ENCODE peak calls at places on chromosomes 11 and 22, in four cellular contexts. One of them, this sample, is unnamed.
A peak's percentile ranks its signal among the peaks of the same experiment; 100 is the strongest.

GRCh38 chr22:19705181-19705934 is 8.9 kb upstream of the SEPTIN5 start:
- DNase-seq in H1: peak; percentile 90
- DNase-seq in K562: peak; percentile 43
- DNase-seq in SK-N-SH: no peak
- DNase-seq in this sample: no peak

GRCh38 chr11:4140067-4140636 is 45.6 kb downstream of the RRM1 start:
- DNase-seq in H1: no peak
- DNase-seq in K562: no peak
- DNase-seq in SK-N-SH: no peak
- DNase-seq in this sample: no peak

GRCh38 chr11:115256326-115257197 is 247.7 kb downstream of the CADM1 start:
- DNase-seq in SK-N-SH: peak; percentile 22
- DNase-seq in H1: no peak
- DNase-seq in K562: no peak
- DNase-seq in this sample: no peak

GRCh38 chr22:31637938-31638618 is 23.9 kb downstream of the PISD start:
- DNase-seq in H1: no peak
- DNase-seq in SK-N-SH: no peak
- DNase-seq in K562: no peak
- DNase-seq in this sample: peak; percentile 46

GRCh38 chr11:101759771-101760450 is 154.9 kb upstream of the CEP126 start:
- DNase-seq in SK-N-SH: no peak
- DNase-seq in H1: no peak
- DNase-seq in K562: no peak
- DNase-seq in this sample: no peak

GRCh38 chr11:211741-212140 is 4.2 kb downstream of the RIC8A start:
- DNase-seq in K562: no peak
- DNase-seq in SK-N-SH: no peak
- DNase-seq in H1: no peak
- DNase-seq in this sample: no peak

GRCh38 chr11:125465254-125465653 is 30.8 kb downstream of the FEZ1 start:
- DNase-seq in H1: no peak
- DNase-seq in K562: no peak
- DNase-seq in SK-N-SH: no peak
- DNase-seq in this sample: no peak

GRCh38 chr11:110317516-110317932 is 21.1 kb upstream of the RDX start:
- DNase-seq in H1: no peak
- DNase-seq in SK-N-SH: peak; percentile 62
- DNase-seq in K562: peak; percentile 88
- DNase-seq in this sample: no peak

GRCh38 chr22:44145544-44145943 is 35.2 kb upstream of the PARVG start:
- DNase-seq in K562: no peak
- DNase-seq in H1: no peak
- DNase-seq in SK-N-SH: no peak
- DNase-seq in this sample: no peak

GRCh38 chr11:94771390-94771789 is 3.2 kb downstream of the AMOTL1 start:
- DNase-seq in K562: no peak
- DNase-seq in SK-N-SH: no peak
- DNase-seq in H1: no peak
- DNase-seq in this sample: no peak

GRCh38 chr11:86625544-86625943 is 46.9 kb downstream of the ME3 start:
- DNase-seq in SK-N-SH: no peak
- DNase-seq in K562: no peak
- DNase-seq in H1: no peak
- DNase-seq in this sample: no peak

GRCh38 chr11:65117206-65118096 is at the start of gene ZNHIT2:
- DNase-seq in H1: peak; percentile 99
- DNase-seq in K562: peak; percentile 99
- DNase-seq in SK-N-SH: peak; percentile 94
- DNase-seq in this sample: peak; percentile 83
- TF ChIP-seq POLR2AphosphoS5 in H1: peak; percentile 92
- TF ChIP-seq POLR2AphosphoS5 in K562: peak; percentile 98
- TF ChIP-seq POLR2AphosphoS5 in SK-N-SH: peak; percentile 91
- TF ChIP-seq POLR2AphosphoS5 in this sample: peak; percentile 96

GRCh38 chr11:112617089-112617407 is 344.2 kb upstream of the NCAM1 start:
- DNase-seq in K562: no peak
- DNase-seq in SK-N-SH: no peak
- DNase-seq in H1: no peak
- DNase-seq in this sample: no peak
- TF ChIP-seq TAF1 in K562: no peak
- TF ChIP-seq TAF1 in SK-N-SH: no peak
- TF ChIP-seq TAF1 in H1: no peak
- TF ChIP-seq TAF1 in this sample: no peak

GRCh38 chr11:12249590-12250260 is 127.6 kb upstream of the PARVA start:
- DNase-seq in H1: no peak
- DNase-seq in SK-N-SH: no peak
- DNase-seq in K562: no peak
- DNase-seq in this sample: no peak
- TF ChIP-seq POLR2AphosphoS5 in H1: no peak
- TF ChIP-seq POLR2AphosphoS5 in SK-N-SH: no peak
- TF ChIP-seq POLR2AphosphoS5 in K562: no peak
- TF ChIP-seq POLR2AphosphoS5 in this sample: no peak

DNA sequence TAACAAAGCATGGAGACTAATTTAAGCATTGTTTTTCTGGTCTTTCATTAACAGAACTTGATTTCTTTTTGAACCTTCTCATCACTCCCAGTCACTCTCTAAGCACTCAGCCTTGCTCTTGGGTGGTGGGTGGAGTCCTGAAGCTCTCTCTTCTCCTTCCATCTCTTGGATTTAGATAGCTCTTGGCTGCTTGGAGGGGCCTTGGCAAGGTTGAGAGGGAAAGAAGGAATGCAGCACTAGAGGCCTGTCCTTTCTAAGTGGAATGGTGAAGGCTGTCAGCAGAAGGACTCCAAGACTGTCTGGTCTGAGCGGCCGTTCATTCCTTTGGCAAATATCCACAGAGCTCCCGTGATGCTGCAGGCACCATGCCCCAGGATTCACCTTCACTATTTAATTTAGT is 168.6 kb upstream of the E2F8 start:
- DNase-seq in SK-N-SH: no peak
- DNase-seq in H1: no peak
- DNase-seq in K562: no peak
- DNase-seq in this sample: no peak
- TF ChIP-seq TAF1 in SK-N-SH: no peak
- TF ChIP-seq TAF1 in H1: no peak
- TF ChIP-seq TAF1 in K562: no peak
- TF ChIP-seq TAF1 in this sample: no peak

GRCh38 chr11:2532704-2533641 is 88.2 kb downstream of the KCNQ1 start:
- DNase-seq in H1: peak; percentile 99
- DNase-seq in SK-N-SH: peak; percentile 90
- DNase-seq in K562: peak; percentile 95
- DNase-seq in this sample: peak; percentile 89
- TF ChIP-seq POLR2AphosphoS5 in H1: no peak
- TF ChIP-seq POLR2AphosphoS5 in SK-N-SH: no peak
- TF ChIP-seq POLR2AphosphoS5 in K562: no peak
- TF ChIP-seq POLR2AphosphoS5 in this sample: no peak

GRCh38 chr11:47154738-47155570 is 21.7 kb downstream of the ARFGAP2 start:
- DNase-seq in K562: no peak
- DNase-seq in H1: no peak
- DNase-seq in SK-N-SH: no peak
- DNase-seq in this sample: no peak
- TF ChIP-seq TAF1 in K562: no peak
- TF ChIP-seq TAF1 in H1: no peak
- TF ChIP-seq TAF1 in SK-N-SH: no peak
- TF ChIP-seq TAF1 in this sample: no peak